ENCODE peak calls at places on chromosome 18, in nine cellular contexts. One of them, this sample, is unnamed.
A peak's percentile ranks its signal among the peaks of the same experiment; 100 is the strongest.

GRCh38 chr18:33113421-33113820 is 327.1 kb downstream of the CCDC178 start:
- DNase-seq in OCI-LY7: no peak
- DNase-seq in cardiac muscle cell: no peak
- DNase-seq in endodermal cell: no peak
- DNase-seq in AG04449: no peak
- DNase-seq in A549: no peak
- DNase-seq in brain microvascular endothelial cell: no peak
- DNase-seq in foreskin fibroblast: no peak
- DNase-seq in thoracic aorta: no peak
- DNase-seq in this sample: no peak

GRCh38 chr18:73797419-73797818 is 350.2 kb downstream of the FBXO15 start:
- DNase-seq in OCI-LY7: no peak
- DNase-seq in cardiac muscle cell: no peak
- DNase-seq in endodermal cell: no peak
- DNase-seq in AG04449: no peak
- DNase-seq in A549: no peak
- DNase-seq in brain microvascular endothelial cell: no peak
- DNase-seq in foreskin fibroblast: no peak
- DNase-seq in thoracic aorta: no peak
- DNase-seq in this sample: no peak

GRCh38 chr18:73715228-73715670 is 432.4 kb downstream of the FBXO15 start:
- DNase-seq in OCI-LY7: no peak
- DNase-seq in cardiac muscle cell: no peak
- DNase-seq in endodermal cell: no peak
- DNase-seq in AG04449: no peak
- DNase-seq in A549: peak; percentile 12
- DNase-seq in brain microvascular endothelial cell: no peak
- DNase-seq in foreskin fibroblast: no peak
- DNase-seq in thoracic aorta: no peak
- DNase-seq in this sample: peak; percentile 59

GRCh38 chr18:32530947-32531651 is 60.4 kb upstream of the GAREM1 start:
- DNase-seq in OCI-LY7: no peak
- DNase-seq in cardiac muscle cell: no peak
- DNase-seq in endodermal cell: no peak
- DNase-seq in AG04449: no peak
- DNase-seq in A549: peak; percentile 7
- DNase-seq in brain microvascular endothelial cell: no peak
- DNase-seq in foreskin fibroblast: no peak
- DNase-seq in thoracic aorta: no peak
- DNase-seq in this sample: peak; percentile 44

GRCh38 chr18:56999823-57000222 is 147.1 kb upstream of the BOD1L2 start:
- DNase-seq in OCI-LY7: no peak
- DNase-seq in cardiac muscle cell: no peak
- DNase-seq in endodermal cell: no peak
- DNase-seq in AG04449: no peak
- DNase-seq in A549: no peak
- DNase-seq in brain microvascular endothelial cell: no peak
- DNase-seq in foreskin fibroblast: no peak
- DNase-seq in thoracic aorta: no peak
- DNase-seq in this sample: no peak

GRCh38 chr18:9987355-9987754 is 73.5 kb downstream of the VAPA start:
- DNase-seq in OCI-LY7: no peak
- DNase-seq in cardiac muscle cell: no peak
- DNase-seq in endodermal cell: no peak
- DNase-seq in AG04449: no peak
- DNase-seq in A549: no peak
- DNase-seq in brain microvascular endothelial cell: no peak
- DNase-seq in foreskin fibroblast: no peak
- DNase-seq in thoracic aorta: no peak
- DNase-seq in this sample: no peak

GRCh38 chr18:9366126-9366714 is 31.6 kb downstream of the TWSG1 start:
- DNase-seq in OCI-LY7: no peak
- DNase-seq in cardiac muscle cell: peak; percentile 48
- DNase-seq in endodermal cell: peak; percentile 87
- DNase-seq in AG04449: no peak
- DNase-seq in A549: peak; percentile 35
- DNase-seq in brain microvascular endothelial cell: peak; percentile 16
- DNase-seq in foreskin fibroblast: peak; percentile 26
- DNase-seq in thoracic aorta: no peak
- DNase-seq in this sample: peak; percentile 38

GRCh38 chr18:31657823-31658669 is 26.3 kb downstream of the B4GALT6 start:
- DNase-seq in OCI-LY7: no peak
- DNase-seq in cardiac muscle cell: no peak
- DNase-seq in endodermal cell: no peak
- DNase-seq in AG04449: no peak
- DNase-seq in A549: no peak
- DNase-seq in brain microvascular endothelial cell: peak; percentile 12
- DNase-seq in foreskin fibroblast: no peak
- DNase-seq in thoracic aorta: no peak
- DNase-seq in this sample: no peak

GRCh38 chr18:55284614-55285013 is 303.4 kb downstream of the TCF4 start:
- DNase-seq in OCI-LY7: no peak
- DNase-seq in cardiac muscle cell: no peak
- DNase-seq in endodermal cell: no peak
- DNase-seq in AG04449: no peak
- DNase-seq in A549: no peak
- DNase-seq in brain microvascular endothelial cell: no peak
- DNase-seq in foreskin fibroblast: no peak
- DNase-seq in thoracic aorta: no peak
- DNase-seq in this sample: no peak

GRCh38 chr18:41144444-41144843 is 810.6 kb upstream of the PIK3C3 start:
- DNase-seq in OCI-LY7: no peak
- DNase-seq in cardiac muscle cell: no peak
- DNase-seq in endodermal cell: no peak
- DNase-seq in AG04449: peak; percentile 34
- DNase-seq in A549: no peak
- DNase-seq in brain microvascular endothelial cell: peak; percentile 56
- DNase-seq in foreskin fibroblast: peak; percentile 68
- DNase-seq in thoracic aorta: no peak
- DNase-seq in this sample: peak; percentile 86

GRCh38 chr18:30675493-30675892 is 367.0 kb downstream of the DSC3 start:
- DNase-seq in OCI-LY7: no peak
- DNase-seq in cardiac muscle cell: no peak
- DNase-seq in endodermal cell: no peak
- DNase-seq in AG04449: no peak
- DNase-seq in A549: no peak
- DNase-seq in brain microvascular endothelial cell: no peak
- DNase-seq in foreskin fibroblast: no peak
- DNase-seq in thoracic aorta: no peak
- DNase-seq in this sample: no peak

GRCh38 chr18:56575819-56576663 is 62.4 kb downstream of the TXNL1 start:
- DNase-seq in OCI-LY7: peak; percentile 33
- DNase-seq in cardiac muscle cell: peak; percentile 66
- DNase-seq in endodermal cell: no peak
- DNase-seq in AG04449: no peak
- DNase-seq in A549: peak; percentile 28
- DNase-seq in brain microvascular endothelial cell: peak; percentile 53
- DNase-seq in foreskin fibroblast: peak; percentile 46
- DNase-seq in thoracic aorta: no peak
- DNase-seq in this sample: peak; percentile 78

GRCh38 chr18:57854726-57855125 is 51.6 kb upstream of the ATP8B1 start:
- DNase-seq in OCI-LY7: no peak
- DNase-seq in cardiac muscle cell: no peak
- DNase-seq in endodermal cell: no peak
- DNase-seq in AG04449: no peak
- DNase-seq in A549: no peak
- DNase-seq in brain microvascular endothelial cell: no peak
- DNase-seq in foreskin fibroblast: no peak
- DNase-seq in thoracic aorta: no peak
- DNase-seq in this sample: no peak

GRCh38 chr18:78518805-78519204 is 460.8 kb upstream of the SALL3 start:
- DNase-seq in OCI-LY7: no peak
- DNase-seq in cardiac muscle cell: no peak
- DNase-seq in endodermal cell: peak; percentile 20
- DNase-seq in AG04449: no peak
- DNase-seq in A549: no peak
- DNase-seq in brain microvascular endothelial cell: no peak
- DNase-seq in foreskin fibroblast: no peak
- DNase-seq in thoracic aorta: no peak
- DNase-seq in this sample: no peak
- TF ChIP-seq CTCF in OCI-LY7: no peak
- TF ChIP-seq CTCF in cardiac muscle cell: no peak
- TF ChIP-seq CTCF in endodermal cell: no peak
- TF ChIP-seq CTCF in AG04449: no peak
- TF ChIP-seq CTCF in A549: no peak
- TF ChIP-seq CTCF in brain microvascular endothelial cell: no peak
- TF ChIP-seq CTCF in foreskin fibroblast: no peak
- TF ChIP-seq CTCF in thoracic aorta: no peak
- TF ChIP-seq CTCF in this sample: no peak

DNA sequence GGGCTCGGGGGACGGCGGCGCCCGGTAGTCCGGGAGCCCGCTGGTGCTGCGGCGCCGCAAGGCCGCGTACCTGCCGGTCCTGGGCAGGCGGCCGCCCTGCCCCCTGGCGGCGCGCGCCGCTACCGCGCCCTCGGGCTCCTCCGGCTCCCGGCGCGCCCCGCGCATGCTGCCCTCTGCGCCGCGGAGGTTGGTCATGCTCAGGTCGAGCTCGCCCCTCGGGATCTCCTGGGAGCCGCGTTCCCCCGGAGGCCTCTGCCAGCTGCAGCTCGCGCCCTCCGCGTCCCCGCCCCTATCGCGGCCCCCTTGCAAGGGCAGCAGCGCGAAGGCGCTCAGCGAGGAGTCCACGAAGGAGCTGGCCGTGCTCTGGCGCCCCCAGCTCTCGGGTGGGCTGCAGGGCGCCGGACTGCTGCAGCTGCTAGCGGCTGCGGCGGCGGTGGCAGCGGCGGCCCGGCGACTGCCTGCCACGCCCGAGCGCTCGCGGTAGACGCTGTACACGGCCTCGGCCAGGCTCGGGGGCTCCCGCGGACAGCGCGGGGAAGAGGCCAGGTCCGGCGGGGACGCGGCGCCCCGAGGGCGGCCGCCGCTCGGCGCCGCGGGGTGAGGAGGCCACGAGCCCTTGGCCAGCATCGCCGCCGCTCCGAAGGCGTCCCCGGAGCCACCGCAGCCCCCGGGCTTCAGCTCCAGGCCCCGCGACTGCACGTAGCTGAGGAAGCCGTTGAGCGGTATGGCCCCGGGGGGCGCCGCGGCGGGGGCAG is 4.5 kb downstream of the TMEM200C start:
- DNase-seq in OCI-LY7: no peak
- DNase-seq in cardiac muscle cell: peak; percentile 75
- DNase-seq in endodermal cell: peak; percentile 87
- DNase-seq in AG04449: no peak
- DNase-seq in A549: peak; percentile 29
- DNase-seq in brain microvascular endothelial cell: no peak
- DNase-seq in foreskin fibroblast: no peak
- DNase-seq in thoracic aorta: no peak
- DNase-seq in this sample: no peak
- H3K4me3 ChIP-seq in OCI-LY7: no peak overlapping the region
- H3K4me3 ChIP-seq in cardiac muscle cell: peak overlapping the region; percentile 27
- H3K4me3 ChIP-seq in endodermal cell: peak overlapping the region; percentile 33
- H3K4me3 ChIP-seq in AG04449: peak overlapping the region; percentile 25
- H3K4me3 ChIP-seq in A549: peak overlapping the region; percentile 34
- H3K4me3 ChIP-seq in brain microvascular endothelial cell: peak overlapping the region; percentile 50
- H3K4me3 ChIP-seq in foreskin fibroblast: no peak overlapping the region
- H3K4me3 ChIP-seq in thoracic aorta: peak overlapping the region; percentile 68
- H3K4me3 ChIP-seq in this sample: no peak overlapping the region

GRCh38 chr18:3450358-3451107 is 561 bp downstream of the TGIF1 start:
- DNase-seq in OCI-LY7: peak; percentile 59
- DNase-seq in cardiac muscle cell: peak; percentile 69
- DNase-seq in endodermal cell: no peak
- DNase-seq in AG04449: no peak
- DNase-seq in A549: peak; percentile 72
- DNase-seq in brain microvascular endothelial cell: peak; percentile 74
- DNase-seq in foreskin fibroblast: no peak
- DNase-seq in thoracic aorta: no peak
- DNase-seq in this sample: peak; percentile 89

GRCh38 chr18:3447035-3447894 is 2.7 kb upstream of the TGIF1 start:
- DNase-seq in OCI-LY7: no peak
- DNase-seq in cardiac muscle cell: no peak
- DNase-seq in endodermal cell: no peak
- DNase-seq in AG04449: no peak
- DNase-seq in A549: no peak
- DNase-seq in brain microvascular endothelial cell: peak; percentile 56
- DNase-seq in foreskin fibroblast: no peak
- DNase-seq in thoracic aorta: no peak
- DNase-seq in this sample: peak; percentile 79

GRCh38 chr18:3449702-3450357 is at the start of gene TGIF1:
- DNase-seq in OCI-LY7: peak; percentile 51
- DNase-seq in cardiac muscle cell: peak; percentile 85
- DNase-seq in endodermal cell: peak; percentile 92
- DNase-seq in AG04449: no peak
- DNase-seq in A549: peak; percentile 84
- DNase-seq in brain microvascular endothelial cell: peak; percentile 60
- DNase-seq in foreskin fibroblast: peak; percentile 80
- DNase-seq in thoracic aorta: peak; percentile 41
- DNase-seq in this sample: peak; percentile 94

GRCh38 chr18:3448845-3449701 is 899 bp upstream of the TGIF1 start:
- DNase-seq in OCI-LY7: peak; percentile 93
- DNase-seq in cardiac muscle cell: peak; percentile 83
- DNase-seq in endodermal cell: peak; percentile 56
- DNase-seq in AG04449: no peak
- DNase-seq in A549: peak; percentile 86
- DNase-seq in brain microvascular endothelial cell: peak; percentile 88
- DNase-seq in foreskin fibroblast: peak; percentile 96
- DNase-seq in thoracic aorta: peak; percentile 67
- DNase-seq in this sample: peak; percentile 95

DNA sequence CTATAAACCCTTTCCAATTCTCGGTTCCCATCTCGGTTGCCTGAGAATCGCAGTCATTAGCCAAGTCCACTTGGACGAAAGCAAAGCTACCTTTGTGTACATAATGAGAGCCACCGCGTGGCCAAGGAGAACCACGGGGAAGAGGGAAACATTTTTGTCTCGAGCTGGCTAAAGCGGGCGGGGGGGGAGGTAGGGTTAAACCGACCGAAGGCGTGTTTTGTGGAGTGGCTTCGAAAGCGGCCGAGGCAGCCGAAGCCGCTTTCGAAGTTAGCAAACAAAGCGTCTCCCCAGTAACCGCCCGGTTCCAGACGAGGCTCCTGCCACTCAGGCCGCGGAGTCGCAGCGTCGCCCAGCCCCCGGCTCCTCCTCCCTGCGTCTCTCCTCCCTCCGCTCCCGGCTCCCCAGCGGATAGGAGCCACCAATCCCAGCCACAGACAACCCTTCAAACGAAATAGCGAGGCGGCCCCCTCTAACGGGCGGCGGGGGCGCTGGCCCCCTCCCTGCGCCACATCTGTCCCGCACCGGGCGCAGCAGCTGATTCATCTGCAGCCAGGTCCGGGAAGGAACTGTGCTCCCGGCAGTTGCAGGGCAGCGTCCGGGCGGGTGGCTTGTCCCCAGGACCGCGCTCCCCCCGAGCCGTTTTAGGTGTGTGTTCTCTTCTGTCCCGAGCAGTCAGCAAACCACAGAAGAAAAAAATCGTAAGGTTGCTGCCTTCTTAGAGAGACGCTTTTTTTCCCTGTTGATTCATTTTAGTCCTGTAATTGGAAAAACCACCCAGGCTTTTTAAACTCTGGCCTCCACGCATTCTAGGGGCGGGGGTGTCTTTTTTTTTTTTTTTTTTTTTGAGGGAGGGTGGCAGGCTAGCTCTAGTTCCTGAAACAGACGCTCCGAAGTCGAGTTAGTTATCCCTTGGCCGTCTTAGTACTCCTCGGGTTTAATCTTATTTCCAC is 1.8 kb upstream of the TGIF1 start:
- DNase-seq in OCI-LY7: peak; percentile 88
- DNase-seq in cardiac muscle cell: peak; percentile 98
- DNase-seq in endodermal cell: peak; percentile 98
- DNase-seq in AG04449: no peak
- DNase-seq in A549: peak; percentile 95
- DNase-seq in brain microvascular endothelial cell: peak; percentile 96
- DNase-seq in foreskin fibroblast: peak; percentile 99
- DNase-seq in thoracic aorta: peak; percentile 84
- DNase-seq in this sample: peak; percentile 99
- TF ChIP-seq CTCF in OCI-LY7: no peak
- TF ChIP-seq CTCF in cardiac muscle cell: peak; percentile 10
- TF ChIP-seq CTCF in endodermal cell: no peak
- TF ChIP-seq CTCF in AG04449: peak; percentile 26
- TF ChIP-seq CTCF in A549: peak; percentile 19
- TF ChIP-seq CTCF in brain microvascular endothelial cell: peak; percentile 25
- TF ChIP-seq CTCF in foreskin fibroblast: no peak
- TF ChIP-seq CTCF in thoracic aorta: no peak
- TF ChIP-seq CTCF in this sample: no peak

GRCh38 chr18:12338382-12338781 is 30.3 kb downstream of the TUBB6 start:
- DNase-seq in OCI-LY7: no peak
- DNase-seq in cardiac muscle cell: no peak
- DNase-seq in endodermal cell: no peak
- DNase-seq in AG04449: no peak
- DNase-seq in A549: no peak
- DNase-seq in brain microvascular endothelial cell: no peak
- DNase-seq in foreskin fibroblast: no peak
- DNase-seq in thoracic aorta: no peak
- DNase-seq in this sample: no peak
- H3K4me3 ChIP-seq in OCI-LY7: no peak overlapping the region
- H3K4me3 ChIP-seq in cardiac muscle cell: no peak overlapping the region
- H3K4me3 ChIP-seq in endodermal cell: no peak overlapping the region
- H3K4me3 ChIP-seq in AG04449: no peak overlapping the region
- H3K4me3 ChIP-seq in A549: no peak overlapping the region
- H3K4me3 ChIP-seq in brain microvascular endothelial cell: no peak overlapping the region
- H3K4me3 ChIP-seq in foreskin fibroblast: no peak overlapping the region
- H3K4me3 ChIP-seq in thoracic aorta: no peak overlapping the region
- H3K4me3 ChIP-seq in this sample: no peak overlapping the region